ENCODE peak calls at places on chromosomes 7 and 10, in six cellular contexts. F is heart left ventricle, A is left colon, D is cardiac muscle cell, R is NCI-H1417, G is non-pigmented ciliary epithelial cell. B is an unnamed sample.

GRCh38 chr7:158533386-158534133 is 54.1 kb downstream of the PTPRN2 start:
- DNase-seq in F (no peak), A (no peak), D (no peak), R (no peak), G (no peak), B (no peak)

GRCh38 chr7:139739863-139740597 is 37.8 kb downstream of the HIPK2 start:
- DNase-seq in F (peak), A (peak), D (no peak), R (peak), G (no peak), B (peak)

GRCh38 chr10:65742851-65743250 is 1183.0 kb upstream of the LRRTM3 start:
- DNase-seq in F (no peak), A (no peak), D (no peak), R (no peak), G (no peak), B (no peak)

GRCh38 chr7:101390901-101391301 is 28.2 kb downstream of the COL26A1 start:
- DNase-seq in F (peak), A (peak), D (peak), R (no peak), G (no peak), B (no peak)

GRCh38 chr7:28299556-28299955 is 112.8 kb upstream of the CREB5 start:
- DNase-seq in F (no peak), A (no peak), D (no peak), R (peak), G (no peak), B (no peak)

GRCh38 chr7:1844956-1845390 is 174.9 kb downstream of the ELFN1 start:
- DNase-seq in F (peak), A (no peak), D (peak), R (no peak), G (no peak), B (no peak)

GRCh38 chr7:68699090-68699711 is 899.1 kb upstream of the AUTS2 start:
- DNase-seq in F (no peak), A (no peak), D (no peak), R (no peak), G (peak), B (no peak)

GRCh38 chr10:89805599-89806013 is 104.2 kb downstream of the KIF20B start:
- DNase-seq in F (no peak), A (no peak), D (no peak), R (no peak), G (no peak), B (no peak)

GRCh38 chr7:150962743-150963399 is 15.2 kb downstream of the KCNH2 start:
- DNase-seq in F (peak), A (peak), D (peak), R (peak), G (no peak), B (peak)

GRCh38 chr7:100515072-100515532 is 23.9 kb upstream of the AGFG2 start:
- DNase-seq in F (no peak), A (no peak), D (no peak), R (no peak), G (no peak), B (no peak)